ENCODE peak calls at places on chromosomes 6 and 20, in nine cellular contexts. One of them, this sample, is unnamed.

GRCh38 chr6:43676962-43677606 is 10.5 kb downstream of the MRPS18A start:
- ATAC-seq in gastroesophageal sphincter: no peak
- ATAC-seq in stimulated activated naive CD8-positive, alpha-beta T cell treated with anti-CD3 and anti-CD28 coated beads, Interleukin-15, amount 100 ng/mL, for 72 hours: no peak
- ATAC-seq in aorta: no peak
- ATAC-seq in activated naive CD8-positive, alpha-beta T cell treated with anti-CD3 and anti-CD28 coated beads, Interleukin-2, amount 10 ng/mL, durations not matched to agents 7 days and 5 days: no peak
- ATAC-seq in omental fat pad: no peak
- ATAC-seq in left lung: no peak
- ATAC-seq in lung: no peak
- ATAC-seq in left cardiac atrium: no peak
- ATAC-seq in this sample: no peak

GRCh38 chr6:36927691-36928546 is 26.6 kb upstream of the PI16 start:
- ATAC-seq in stimulated activated naive CD8-positive, alpha-beta T cell treated with anti-CD3 and anti-CD28 coated beads, Interleukin-15, amount 100 ng/mL, for 72 hours: no peak
- ATAC-seq in left cardiac atrium: peak
- ATAC-seq in left lung: no peak
- ATAC-seq in gastroesophageal sphincter: peak
- ATAC-seq in aorta: peak
- ATAC-seq in activated naive CD8-positive, alpha-beta T cell treated with anti-CD3 and anti-CD28 coated beads, Interleukin-2, amount 10 ng/mL, durations not matched to agents 7 days and 5 days: no peak
- ATAC-seq in lung: no peak
- ATAC-seq in omental fat pad: no peak
- ATAC-seq in this sample: peak

GRCh38 chr6:1858865-1859264 is 249.2 kb downstream of the FOXC1 start:
- ATAC-seq in stimulated activated naive CD8-positive, alpha-beta T cell treated with anti-CD3 and anti-CD28 coated beads, Interleukin-15, amount 100 ng/mL, for 72 hours: no peak
- ATAC-seq in gastroesophageal sphincter: no peak
- ATAC-seq in left cardiac atrium: no peak
- ATAC-seq in omental fat pad: no peak
- ATAC-seq in left lung: no peak
- ATAC-seq in lung: no peak
- ATAC-seq in aorta: no peak
- ATAC-seq in activated naive CD8-positive, alpha-beta T cell treated with anti-CD3 and anti-CD28 coated beads, Interleukin-2, amount 10 ng/mL, durations not matched to agents 7 days and 5 days: no peak
- ATAC-seq in this sample: no peak

GRCh38 chr20:2133318-2134183 is 31.9 kb downstream of the STK35 start:
- ATAC-seq in stimulated activated naive CD8-positive, alpha-beta T cell treated with anti-CD3 and anti-CD28 coated beads, Interleukin-15, amount 100 ng/mL, for 72 hours: no peak
- ATAC-seq in omental fat pad: peak
- ATAC-seq in left cardiac atrium: peak
- ATAC-seq in left lung: peak
- ATAC-seq in aorta: peak
- ATAC-seq in activated naive CD8-positive, alpha-beta T cell treated with anti-CD3 and anti-CD28 coated beads, Interleukin-2, amount 10 ng/mL, durations not matched to agents 7 days and 5 days: no peak
- ATAC-seq in gastroesophageal sphincter: peak
- ATAC-seq in lung: peak
- ATAC-seq in this sample: peak

GRCh38 chr6:167212716-167213011 is 54.9 kb upstream of the GPR31 start:
- ATAC-seq in left lung: no peak
- ATAC-seq in left cardiac atrium: no peak
- ATAC-seq in omental fat pad: no peak
- ATAC-seq in aorta: no peak
- ATAC-seq in activated naive CD8-positive, alpha-beta T cell treated with anti-CD3 and anti-CD28 coated beads, Interleukin-2, amount 10 ng/mL, durations not matched to agents 7 days and 5 days: no peak
- ATAC-seq in lung: no peak
- ATAC-seq in stimulated activated naive CD8-positive, alpha-beta T cell treated with anti-CD3 and anti-CD28 coated beads, Interleukin-15, amount 100 ng/mL, for 72 hours: peak
- ATAC-seq in gastroesophageal sphincter: no peak
- ATAC-seq in this sample: no peak

GRCh38 chr6:12715437-12715836 is 1.1 kb upstream of the PHACTR1 start:
- ATAC-seq in aorta: no peak
- ATAC-seq in stimulated activated naive CD8-positive, alpha-beta T cell treated with anti-CD3 and anti-CD28 coated beads, Interleukin-15, amount 100 ng/mL, for 72 hours: no peak
- ATAC-seq in omental fat pad: no peak
- ATAC-seq in activated naive CD8-positive, alpha-beta T cell treated with anti-CD3 and anti-CD28 coated beads, Interleukin-2, amount 10 ng/mL, durations not matched to agents 7 days and 5 days: no peak
- ATAC-seq in gastroesophageal sphincter: no peak
- ATAC-seq in left lung: no peak
- ATAC-seq in left cardiac atrium: no peak
- ATAC-seq in lung: no peak
- ATAC-seq in this sample: no peak

GRCh38 chr6:104421650-104422049 is 438.1 kb downstream of the HACE1 start:
- ATAC-seq in aorta: no peak
- ATAC-seq in omental fat pad: no peak
- ATAC-seq in left cardiac atrium: no peak
- ATAC-seq in lung: no peak
- ATAC-seq in gastroesophageal sphincter: no peak
- ATAC-seq in left lung: no peak
- ATAC-seq in activated naive CD8-positive, alpha-beta T cell treated with anti-CD3 and anti-CD28 coated beads, Interleukin-2, amount 10 ng/mL, durations not matched to agents 7 days and 5 days: no peak
- ATAC-seq in stimulated activated naive CD8-positive, alpha-beta T cell treated with anti-CD3 and anti-CD28 coated beads, Interleukin-15, amount 100 ng/mL, for 72 hours: no peak
- ATAC-seq in this sample: no peak

GRCh38 chr20:44805991-44806729 is 4.2 kb downstream of the RIMS4 start:
- ATAC-seq in stimulated activated naive CD8-positive, alpha-beta T cell treated with anti-CD3 and anti-CD28 coated beads, Interleukin-15, amount 100 ng/mL, for 72 hours: no peak
- ATAC-seq in activated naive CD8-positive, alpha-beta T cell treated with anti-CD3 and anti-CD28 coated beads, Interleukin-2, amount 10 ng/mL, durations not matched to agents 7 days and 5 days: no peak
- ATAC-seq in left lung: peak
- ATAC-seq in aorta: peak
- ATAC-seq in lung: peak
- ATAC-seq in omental fat pad: no peak
- ATAC-seq in gastroesophageal sphincter: peak
- ATAC-seq in left cardiac atrium: peak
- ATAC-seq in this sample: peak

GRCh38 chr20:62272200-62272599 is 30.6 kb upstream of the ADRM1 start:
- ATAC-seq in activated naive CD8-positive, alpha-beta T cell treated with anti-CD3 and anti-CD28 coated beads, Interleukin-2, amount 10 ng/mL, durations not matched to agents 7 days and 5 days: no peak
- ATAC-seq in gastroesophageal sphincter: no peak
- ATAC-seq in left cardiac atrium: no peak
- ATAC-seq in stimulated activated naive CD8-positive, alpha-beta T cell treated with anti-CD3 and anti-CD28 coated beads, Interleukin-15, amount 100 ng/mL, for 72 hours: no peak
- ATAC-seq in omental fat pad: no peak
- ATAC-seq in left lung: no peak
- ATAC-seq in aorta: no peak
- ATAC-seq in lung: no peak
- ATAC-seq in this sample: no peak

GRCh38 chr6:2103644-2104523 is 141.5 kb downstream of the GMDS start:
- ATAC-seq in left lung: peak
- ATAC-seq in stimulated activated naive CD8-positive, alpha-beta T cell treated with anti-CD3 and anti-CD28 coated beads, Interleukin-15, amount 100 ng/mL, for 72 hours: peak
- ATAC-seq in omental fat pad: no peak
- ATAC-seq in activated naive CD8-positive, alpha-beta T cell treated with anti-CD3 and anti-CD28 coated beads, Interleukin-2, amount 10 ng/mL, durations not matched to agents 7 days and 5 days: peak
- ATAC-seq in left cardiac atrium: peak
- ATAC-seq in lung: no peak
- ATAC-seq in gastroesophageal sphincter: no peak
- ATAC-seq in aorta: peak
- ATAC-seq in this sample: peak

This sample was measured in SK-N-SH treated with all-trans-retinoic acid at 6 μM for 48 hours.